ENCODE peak calls at places on chromosomes 16 and 17, in five cellular contexts. One of them, this sample, is unnamed.

GRCh38 chr17:20096430-20096829 is 87.3 kb downstream of the SPECC1 start:
- DNase-seq in OCI-LY7: no peak
- DNase-seq in neuronal stem cell: no peak
- DNase-seq in RWPE1: no peak
- DNase-seq in GM23248: no peak
- DNase-seq in this sample: no peak

GRCh38 chr17:77107506-77108433 is 33.0 kb upstream of the SEC14L1 start:
- DNase-seq in OCI-LY7: no peak
- DNase-seq in neuronal stem cell: no peak
- DNase-seq in RWPE1: no peak
- DNase-seq in GM23248: peak; percentile 81
- DNase-seq in this sample: no peak

GRCh38 chr17:49334744-49335512 is 27.1 kb downstream of the ZNF652 start:
- DNase-seq in OCI-LY7: no peak
- DNase-seq in neuronal stem cell: no peak
- DNase-seq in RWPE1: no peak
- DNase-seq in GM23248: no peak
- DNase-seq in this sample: no peak

GRCh38 chr17:74571894-74572293 is 4.6 kb upstream of the CD300H start:
- DNase-seq in OCI-LY7: no peak
- DNase-seq in neuronal stem cell: no peak
- DNase-seq in RWPE1: no peak
- DNase-seq in GM23248: no peak
- DNase-seq in this sample: no peak

GRCh38 chr16:68368602-68368944 is 57.8 kb downstream of the PRMT7 start:
- DNase-seq in OCI-LY7: peak; percentile 23
- DNase-seq in neuronal stem cell: no peak
- DNase-seq in RWPE1: no peak
- DNase-seq in GM23248: no peak
- DNase-seq in this sample: no peak

GRCh38 chr17:6753006-6753445 is 2.8 kb upstream of the XAF1 start:
- DNase-seq in OCI-LY7: peak; percentile 5
- DNase-seq in neuronal stem cell: peak; percentile 32
- DNase-seq in RWPE1: no peak
- DNase-seq in GM23248: peak; percentile 88
- DNase-seq in this sample: peak; percentile 45

GRCh38 chr17:58083491-58084316 is 485 bp downstream of the DYNLL2 start:
- DNase-seq in OCI-LY7: peak; percentile 73
- DNase-seq in neuronal stem cell: no peak
- DNase-seq in RWPE1: peak; percentile 49
- DNase-seq in GM23248: peak; percentile 87
- DNase-seq in this sample: peak; percentile 52

GRCh38 chr16:31734265-31734664 is 139.3 kb upstream of the ZNF267 start:
- DNase-seq in OCI-LY7: no peak
- DNase-seq in neuronal stem cell: no peak
- DNase-seq in RWPE1: no peak
- DNase-seq in GM23248: no peak
- DNase-seq in this sample: no peak

GRCh38 chr17:74822329-74823175 is 37.1 kb downstream of the GRIN2C start:
- DNase-seq in OCI-LY7: no peak
- DNase-seq in neuronal stem cell: no peak
- DNase-seq in RWPE1: no peak
- DNase-seq in GM23248: no peak
- DNase-seq in this sample: peak; percentile 61

GRCh38 chr17:62565817-62566216 is 61.7 kb upstream of the MRC2 start:
- DNase-seq in OCI-LY7: no peak
- DNase-seq in neuronal stem cell: no peak
- DNase-seq in RWPE1: peak; percentile 56
- DNase-seq in GM23248: peak; percentile 91
- DNase-seq in this sample: no peak

GRCh38 chr16:26721290-26721689 is 345.4 kb upstream of the C16orf82 start:
- DNase-seq in OCI-LY7: no peak
- DNase-seq in neuronal stem cell: no peak
- DNase-seq in RWPE1: no peak
- DNase-seq in GM23248: no peak
- DNase-seq in this sample: peak; percentile 23

GRCh38 chr17:4004517-4005295 is 40.5 kb upstream of the ATP2A3 start:
- DNase-seq in OCI-LY7: peak; percentile 72
- DNase-seq in neuronal stem cell: peak; percentile 71
- DNase-seq in RWPE1: peak; percentile 53
- DNase-seq in GM23248: peak; percentile 70
- DNase-seq in this sample: peak; percentile 68

GRCh38 chr16:50360779-50361178 is 8.0 kb downstream of the BRD7 start:
- DNase-seq in OCI-LY7: no peak
- DNase-seq in neuronal stem cell: no peak
- DNase-seq in RWPE1: no peak
- DNase-seq in GM23248: peak; percentile 37
- DNase-seq in this sample: no peak

GRCh38 chr16:57637424-57637823 is 9.0 kb downstream of the ADGRG1 start:
- DNase-seq in OCI-LY7: no peak
- DNase-seq in neuronal stem cell: peak; percentile 40
- DNase-seq in RWPE1: no peak
- DNase-seq in GM23248: no peak
- DNase-seq in this sample: no peak

GRCh38 chr16:11052080-11052808 is 107.9 kb downstream of the CLEC16A start:
- DNase-seq in OCI-LY7: no peak
- DNase-seq in neuronal stem cell: no peak
- DNase-seq in RWPE1: no peak
- DNase-seq in GM23248: no peak
- DNase-seq in this sample: no peak

GRCh38 chr16:27726621-27727275 is 176.8 kb downstream of the KATNIP start:
- DNase-seq in OCI-LY7: no peak
- DNase-seq in neuronal stem cell: no peak
- DNase-seq in RWPE1: no peak
- DNase-seq in GM23248: peak; percentile 61
- DNase-seq in this sample: no peak

GRCh38 chr17:59825533-59826316 is 67.0 kb downstream of the TUBD1 start:
- DNase-seq in OCI-LY7: no peak
- DNase-seq in neuronal stem cell: no peak
- DNase-seq in RWPE1: no peak
- DNase-seq in GM23248: peak; percentile 87
- DNase-seq in this sample: no peak

GRCh38 chr17:15648384-15648783 is 28.9 kb upstream of the FBXW10B start:
- DNase-seq in OCI-LY7: no peak
- DNase-seq in neuronal stem cell: no peak
- DNase-seq in RWPE1: no peak
- DNase-seq in GM23248: peak; percentile 21
- DNase-seq in this sample: no peak

GRCh38 chr17:41717408-41718286 is 5.5 kb downstream of the GAST start:
- DNase-seq in OCI-LY7: no peak
- DNase-seq in neuronal stem cell: no peak
- DNase-seq in RWPE1: peak; percentile 60
- DNase-seq in GM23248: peak; percentile 74
- DNase-seq in this sample: no peak

GRCh38 chr17:48840441-48840840 is 9.6 kb downstream of the CALCOCO2 start:
- DNase-seq in OCI-LY7: no peak
- DNase-seq in neuronal stem cell: no peak
- DNase-seq in RWPE1: no peak
- DNase-seq in GM23248: peak; percentile 46
- DNase-seq in this sample: no peak

GRCh38 chr17:80260791-80261158 is at the start of gene RNF213:
- DNase-seq in OCI-LY7: peak; percentile 88
- DNase-seq in neuronal stem cell: peak; percentile 71
- DNase-seq in RWPE1: peak; percentile 67
- DNase-seq in GM23248: peak; percentile 66
- DNase-seq in this sample: peak; percentile 43

GRCh38 chr17:18182190-18182977 is 1.2 kb upstream of the ALKBH5 start:
- DNase-seq in OCI-LY7: no peak
- DNase-seq in neuronal stem cell: peak; percentile 27
- DNase-seq in RWPE1: no peak
- DNase-seq in GM23248: peak; percentile 54
- DNase-seq in this sample: no peak

GRCh38 chr16:87582221-87582965 is 19.9 kb upstream of the JPH3 start:
- DNase-seq in OCI-LY7: no peak
- DNase-seq in neuronal stem cell: no peak
- DNase-seq in RWPE1: no peak
- DNase-seq in GM23248: peak; percentile 96
- DNase-seq in this sample: no peak

GRCh38 chr16:30377050-30377811 is 2.6 kb downstream of the MYL11 start:
- DNase-seq in OCI-LY7: no peak
- DNase-seq in neuronal stem cell: no peak
- DNase-seq in RWPE1: no peak
- DNase-seq in GM23248: no peak
- DNase-seq in this sample: no peak

GRCh38 chr17:74746376-74746775 is 2.1 kb upstream of the NHERF1 start:
- DNase-seq in OCI-LY7: no peak
- DNase-seq in neuronal stem cell: no peak
- DNase-seq in RWPE1: no peak
- DNase-seq in GM23248: no peak
- DNase-seq in this sample: no peak

GRCh38 chr17:36608794-36609497 is 7.6 kb downstream of the MRM1 start:
- DNase-seq in OCI-LY7: peak; percentile 49
- DNase-seq in neuronal stem cell: no peak
- DNase-seq in RWPE1: peak; percentile 54
- DNase-seq in GM23248: peak; percentile 49
- DNase-seq in this sample: peak; percentile 32

GRCh38 chr17:164536-165235 is 16.8 kb downstream of the DOC2B start:
- DNase-seq in OCI-LY7: peak; percentile 63
- DNase-seq in neuronal stem cell: peak; percentile 66
- DNase-seq in RWPE1: peak; percentile 33
- DNase-seq in GM23248: peak; percentile 54
- DNase-seq in this sample: peak; percentile 44

GRCh38 chr16:28263305-28263704 is 29.0 kb upstream of the SBK1 start:
- DNase-seq in OCI-LY7: no peak
- DNase-seq in neuronal stem cell: no peak
- DNase-seq in RWPE1: no peak
- DNase-seq in GM23248: no peak
- DNase-seq in this sample: no peak

GRCh38 chr16:20611350-20611902 is 35.3 kb upstream of the ACSM2B start:
- DNase-seq in OCI-LY7: no peak
- DNase-seq in neuronal stem cell: no peak
- DNase-seq in RWPE1: no peak
- DNase-seq in GM23248: no peak
- DNase-seq in this sample: no peak

GRCh38 chr16:84277244-84277823 is 17.3 kb upstream of the WFDC1 start:
- DNase-seq in OCI-LY7: peak; percentile 67
- DNase-seq in neuronal stem cell: peak; percentile 76
- DNase-seq in RWPE1: peak; percentile 44
- DNase-seq in GM23248: peak; percentile 63
- DNase-seq in this sample: peak; percentile 68

GRCh38 chr16:84498859-84499620 is 5.4 kb downstream of the MEAK7 start:
- DNase-seq in OCI-LY7: no peak
- DNase-seq in neuronal stem cell: no peak
- DNase-seq in RWPE1: peak; percentile 34
- DNase-seq in GM23248: no peak
- DNase-seq in this sample: no peak

GRCh38 chr17:35256629-35257028 is 13.8 kb downstream of the SLFN5 start:
- DNase-seq in OCI-LY7: no peak
- DNase-seq in neuronal stem cell: no peak
- DNase-seq in RWPE1: no peak
- DNase-seq in GM23248: no peak
- DNase-seq in this sample: no peak

GRCh38 chr16:56985288-56985961 is 3.9 kb upstream of the NLRC5 start:
- DNase-seq in OCI-LY7: no peak
- DNase-seq in neuronal stem cell: no peak
- DNase-seq in RWPE1: peak; percentile 92
- DNase-seq in GM23248: peak; percentile 96
- DNase-seq in this sample: peak; percentile 90

GRCh38 chr17:73480740-73481139 is 163.5 kb downstream of the SDK2 start:
- DNase-seq in OCI-LY7: no peak
- DNase-seq in neuronal stem cell: no peak
- DNase-seq in RWPE1: no peak
- DNase-seq in GM23248: no peak
- DNase-seq in this sample: no peak
- H3K27ac ChIP-seq in OCI-LY7: no peak overlapping the region
- H3K27ac ChIP-seq in neuronal stem cell: no peak overlapping the region
- H3K27ac ChIP-seq in RWPE1: no peak overlapping the region
- H3K27ac ChIP-seq in GM23248: no peak overlapping the region
- H3K27ac ChIP-seq in this sample: no peak overlapping the region

GRCh38 chr17:39659286-39660010 is 5.7 kb upstream of the TCAP start:
- DNase-seq in OCI-LY7: no peak
- DNase-seq in neuronal stem cell: no peak
- DNase-seq in RWPE1: no peak
- DNase-seq in GM23248: no peak
- DNase-seq in this sample: no peak
- H3K27ac ChIP-seq in OCI-LY7: no peak overlapping the region
- H3K27ac ChIP-seq in neuronal stem cell: no peak overlapping the region
- H3K27ac ChIP-seq in RWPE1: peak overlapping the region; percentile 14
- H3K27ac ChIP-seq in GM23248: no peak overlapping the region
- H3K27ac ChIP-seq in this sample: no peak overlapping the region

GRCh38 chr16:75048546-75048945 is 49.7 kb downstream of the ZNRF1 start:
- DNase-seq in OCI-LY7: no peak
- DNase-seq in neuronal stem cell: no peak
- DNase-seq in RWPE1: no peak
- DNase-seq in GM23248: no peak
- DNase-seq in this sample: no peak
- H3K27ac ChIP-seq in OCI-LY7: no peak overlapping the region
- H3K27ac ChIP-seq in neuronal stem cell: no peak overlapping the region
- H3K27ac ChIP-seq in RWPE1: no peak overlapping the region
- H3K27ac ChIP-seq in GM23248: no peak overlapping the region
- H3K27ac ChIP-seq in this sample: peak overlapping the region; percentile 4

DNA sequence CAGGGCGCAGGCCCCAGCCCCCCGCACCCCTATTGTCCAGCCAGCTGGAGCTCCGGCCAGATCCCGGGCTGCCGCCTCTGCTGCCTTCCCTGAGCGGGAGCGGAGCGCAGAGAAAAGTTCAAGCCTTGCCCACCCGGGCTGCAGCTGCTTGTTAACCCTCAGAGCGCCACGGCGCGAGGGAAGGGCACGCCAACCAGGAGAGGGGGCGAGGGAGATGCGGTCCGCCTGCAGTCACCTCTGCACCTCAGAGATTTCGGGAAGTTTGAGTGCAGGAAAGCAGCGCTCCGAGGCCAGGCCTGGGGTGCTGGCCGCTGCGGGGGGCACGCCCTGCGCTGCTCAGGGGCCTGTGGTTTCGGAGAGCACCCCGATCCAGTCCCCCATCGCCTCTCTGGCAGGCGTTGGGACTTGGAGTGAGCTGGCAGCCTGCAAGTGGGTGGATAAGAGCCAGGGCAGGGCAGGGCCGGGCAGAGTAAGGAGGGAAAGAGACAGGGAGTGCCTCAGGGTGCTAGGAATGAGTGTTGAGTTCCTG is 1.1 kb downstream of the CDH13 start:
- DNase-seq in OCI-LY7: no peak
- DNase-seq in neuronal stem cell: no peak
- DNase-seq in RWPE1: peak; percentile 77
- DNase-seq in GM23248: peak; percentile 68
- DNase-seq in this sample: no peak
- H3K27ac ChIP-seq in OCI-LY7: no peak overlapping the region
- H3K27ac ChIP-seq in neuronal stem cell: no peak overlapping the region
- H3K27ac ChIP-seq in RWPE1: peak overlapping the region; percentile 99
- H3K27ac ChIP-seq in GM23248: peak overlapping the region; percentile 44
- H3K27ac ChIP-seq in this sample: no peak overlapping the region

DNA sequence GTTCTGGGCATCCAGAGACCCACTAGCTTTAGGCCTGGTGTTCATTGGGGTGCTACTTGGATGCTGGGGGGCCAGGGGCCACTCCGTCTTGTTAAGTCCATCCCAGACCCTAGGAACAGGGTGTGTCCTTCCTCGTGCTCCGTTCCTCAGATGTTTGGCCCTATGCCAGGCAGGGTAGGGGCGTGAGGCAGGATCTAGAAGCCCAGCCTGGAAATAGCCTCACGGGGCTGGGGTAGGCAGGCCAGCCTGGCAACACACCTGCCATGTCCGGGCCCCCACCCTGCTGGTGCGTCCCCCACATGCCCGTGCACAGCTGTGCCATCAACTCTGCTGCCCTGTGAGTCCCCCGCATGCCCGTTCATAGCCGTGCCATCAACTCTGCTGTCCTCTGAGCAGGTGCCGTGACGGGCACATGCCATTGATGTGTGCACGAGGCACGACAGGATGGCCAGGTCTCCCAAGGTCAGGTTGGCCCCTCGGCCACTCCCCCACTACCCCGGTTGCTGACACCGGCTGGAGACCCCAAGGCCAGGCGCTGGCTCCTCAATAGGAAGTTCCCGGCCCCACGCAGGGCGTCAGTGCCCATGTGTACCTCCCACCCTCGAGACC is 36.8 kb downstream of the GINS2 start:
- DNase-seq in OCI-LY7: no peak
- DNase-seq in neuronal stem cell: no peak
- DNase-seq in RWPE1: no peak
- DNase-seq in GM23248: no peak
- DNase-seq in this sample: peak; percentile 55
- H3K27ac ChIP-seq in OCI-LY7: no peak overlapping the region
- H3K27ac ChIP-seq in neuronal stem cell: peak overlapping the region; percentile 8
- H3K27ac ChIP-seq in RWPE1: peak overlapping the region; percentile 73
- H3K27ac ChIP-seq in GM23248: no peak overlapping the region
- H3K27ac ChIP-seq in this sample: no peak overlapping the region

This sample was measured in A673.